ENCODE peak calls at places on chromosomes 6 and 20, in ten cellular contexts. One of them, this sample, is unnamed.
A peak's percentile ranks its signal among the peaks of the same experiment; 100 is the strongest.

GRCh38 chr6:69917834-69918233 is 51.5 kb downstream of the COL19A1 start:
- ATAC-seq in heart left ventricle: no peak
- ATAC-seq in body of pancreas: no peak
- ATAC-seq in upper lobe of left lung: no peak
- ATAC-seq in right lobe of liver: no peak
- ATAC-seq in HCT116: peak; percentile 67
- ATAC-seq in HepG2: no peak
- ATAC-seq in GM12878: peak; percentile 81
- ATAC-seq in A549: no peak
- ATAC-seq in K562: no peak
- ATAC-seq in this sample: no peak

GRCh38 chr6:122564230-122564629 is 46.0 kb upstream of the PKIB start:
- ATAC-seq in heart left ventricle: no peak
- ATAC-seq in body of pancreas: no peak
- ATAC-seq in upper lobe of left lung: no peak
- ATAC-seq in right lobe of liver: no peak
- ATAC-seq in HCT116: no peak
- ATAC-seq in HepG2: no peak
- ATAC-seq in GM12878: no peak
- ATAC-seq in A549: no peak
- ATAC-seq in K562: no peak
- ATAC-seq in this sample: no peak

GRCh38 chr6:91453479-91453878 is 866.6 kb upstream of the MAP3K7 start:
- ATAC-seq in heart left ventricle: no peak
- ATAC-seq in body of pancreas: no peak
- ATAC-seq in upper lobe of left lung: no peak
- ATAC-seq in right lobe of liver: no peak
- ATAC-seq in HCT116: no peak
- ATAC-seq in HepG2: no peak
- ATAC-seq in GM12878: no peak
- ATAC-seq in A549: no peak
- ATAC-seq in K562: no peak
- ATAC-seq in this sample: no peak

GRCh38 chr6:80197474-80197873 is 91.0 kb downstream of the BCKDHB start:
- ATAC-seq in heart left ventricle: peak; percentile 93
- ATAC-seq in body of pancreas: peak; percentile 66
- ATAC-seq in upper lobe of left lung: peak; percentile 84
- ATAC-seq in right lobe of liver: peak; percentile 96
- ATAC-seq in HCT116: no peak
- ATAC-seq in HepG2: no peak
- ATAC-seq in GM12878: no peak
- ATAC-seq in A549: no peak
- ATAC-seq in K562: no peak
- ATAC-seq in this sample: no peak

GRCh38 chr6:133804263-133804662 is 84.7 kb upstream of the TCF21 start:
- ATAC-seq in heart left ventricle: peak; percentile 64
- ATAC-seq in body of pancreas: no peak
- ATAC-seq in upper lobe of left lung: no peak
- ATAC-seq in right lobe of liver: no peak
- ATAC-seq in HCT116: no peak
- ATAC-seq in HepG2: no peak
- ATAC-seq in GM12878: no peak
- ATAC-seq in A549: no peak
- ATAC-seq in K562: no peak
- ATAC-seq in this sample: peak; percentile 78

GRCh38 chr20:13302647-13303425 is 81.8 kb downstream of the ISM1 start:
- ATAC-seq in heart left ventricle: no peak
- ATAC-seq in body of pancreas: no peak
- ATAC-seq in upper lobe of left lung: no peak
- ATAC-seq in right lobe of liver: peak; percentile 86
- ATAC-seq in HCT116: peak; percentile 99
- ATAC-seq in HepG2: peak; percentile 97
- ATAC-seq in GM12878: peak; percentile 99
- ATAC-seq in A549: peak; percentile 98
- ATAC-seq in K562: peak; percentile 81
- ATAC-seq in this sample: no peak

GRCh38 chr6:166405416-166405815 is 22.7 kb upstream of the MPC1 start:
- ATAC-seq in heart left ventricle: no peak
- ATAC-seq in body of pancreas: no peak
- ATAC-seq in upper lobe of left lung: no peak
- ATAC-seq in right lobe of liver: no peak
- ATAC-seq in HCT116: no peak
- ATAC-seq in HepG2: peak; percentile 1
- ATAC-seq in GM12878: no peak
- ATAC-seq in A549: no peak
- ATAC-seq in K562: no peak
- ATAC-seq in this sample: no peak

GRCh38 chr20:49324306-49324705 is 46.4 kb upstream of the ZNFX1 start:
- ATAC-seq in heart left ventricle: no peak
- ATAC-seq in body of pancreas: no peak
- ATAC-seq in upper lobe of left lung: no peak
- ATAC-seq in right lobe of liver: no peak
- ATAC-seq in HCT116: no peak
- ATAC-seq in HepG2: no peak
- ATAC-seq in GM12878: no peak
- ATAC-seq in A549: no peak
- ATAC-seq in K562: no peak
- ATAC-seq in this sample: no peak

GRCh38 chr20:17635846-17636245 is 46.2 kb downstream of the RRBP1 start:
- ATAC-seq in heart left ventricle: no peak
- ATAC-seq in body of pancreas: no peak
- ATAC-seq in upper lobe of left lung: no peak
- ATAC-seq in right lobe of liver: no peak
- ATAC-seq in HCT116: no peak
- ATAC-seq in HepG2: peak; percentile 2
- ATAC-seq in GM12878: no peak
- ATAC-seq in A549: no peak
- ATAC-seq in K562: no peak
- ATAC-seq in this sample: peak; percentile 41
- TF ChIP-seq POLR2A in heart left ventricle: no peak
- TF ChIP-seq POLR2A in body of pancreas: no peak
- TF ChIP-seq POLR2A in upper lobe of left lung: no peak
- TF ChIP-seq POLR2A in right lobe of liver: no peak
- TF ChIP-seq POLR2A in HCT116: no peak
- TF ChIP-seq POLR2A in HepG2: no peak
- TF ChIP-seq POLR2A in GM12878: no peak
- TF ChIP-seq POLR2A in A549: no peak
- TF ChIP-seq POLR2A in K562: no peak
- TF ChIP-seq POLR2A in this sample: no peak

DNA sequence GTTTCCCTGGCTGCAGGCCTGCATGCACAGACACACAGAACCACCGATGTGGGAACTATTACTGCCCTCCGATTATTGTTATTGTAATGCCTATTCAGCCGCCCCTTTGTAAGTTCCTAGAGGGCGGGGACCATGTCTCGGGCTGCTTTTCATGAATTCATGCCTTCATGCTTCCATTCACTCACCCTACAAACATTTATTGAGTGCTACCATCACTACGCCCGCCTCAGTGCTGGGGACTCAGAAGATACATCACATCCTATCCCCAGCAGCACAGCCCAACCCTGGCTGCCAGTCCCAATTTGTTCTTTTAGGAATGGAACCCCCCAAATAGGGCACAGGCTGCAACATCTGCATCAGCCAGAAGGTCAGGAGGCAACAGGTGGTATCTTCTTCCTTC is 75.9 kb downstream of the FOXA2 start:
- ATAC-seq in heart left ventricle: no peak
- ATAC-seq in body of pancreas: no peak
- ATAC-seq in upper lobe of left lung: no peak
- ATAC-seq in right lobe of liver: no peak
- ATAC-seq in HCT116: no peak
- ATAC-seq in HepG2: no peak
- ATAC-seq in GM12878: no peak
- ATAC-seq in A549: no peak
- ATAC-seq in K562: no peak
- ATAC-seq in this sample: no peak
- H3K4me1 ChIP-seq in heart left ventricle: no peaks in the 10 kb centered on the region
- H3K4me1 ChIP-seq in body of pancreas: peaks cover 30% of the 10 kb centered on the region
- H3K4me1 ChIP-seq in upper lobe of left lung: peaks cover 9% of the 10 kb centered on the region
- H3K4me1 ChIP-seq in right lobe of liver: peaks cover 37% of the 10 kb centered on the region
- H3K4me1 ChIP-seq in HCT116: no peaks in the 10 kb centered on the region
- H3K4me1 ChIP-seq in HepG2: peaks cover 88% of the 10 kb centered on the region
- H3K4me1 ChIP-seq in GM12878: no peaks in the 10 kb centered on the region
- H3K4me1 ChIP-seq in A549: peaks cover 20% of the 10 kb centered on the region
- H3K4me1 ChIP-seq in K562: peaks cover 10% of the 10 kb centered on the region
- H3K4me1 ChIP-seq in this sample: no peaks in the 10 kb centered on the region

DNA sequence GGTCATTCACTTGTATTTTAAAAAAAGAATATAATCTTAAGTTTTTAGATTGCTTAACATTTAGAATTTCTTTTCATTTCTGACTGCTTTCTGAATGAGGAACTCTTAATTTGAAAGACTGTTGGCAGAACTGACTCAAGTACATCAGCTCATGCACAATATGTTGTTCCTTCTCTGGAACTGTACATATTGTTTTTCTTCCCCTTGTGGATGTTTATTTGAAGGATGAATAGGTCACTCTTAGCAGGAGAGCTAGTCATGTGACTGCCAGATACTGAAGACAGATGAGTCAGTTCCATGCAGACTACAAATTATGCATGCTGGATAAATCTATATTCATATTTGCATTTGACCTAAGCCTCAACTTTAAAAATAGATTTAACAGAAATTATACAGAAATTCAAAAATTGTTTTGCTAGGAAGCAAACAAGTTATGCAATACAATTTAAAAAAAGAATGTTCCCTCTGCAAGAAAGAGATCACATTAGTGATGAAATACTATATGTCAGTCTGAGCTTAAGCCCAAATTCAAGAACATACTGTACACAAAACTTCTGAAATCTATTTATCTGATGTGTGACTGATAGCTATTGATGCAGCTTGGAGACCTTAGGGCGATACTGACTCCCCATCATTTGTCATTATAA is 1274.9 kb upstream of the GJE1 start:
- ATAC-seq in heart left ventricle: peak; percentile 91
- ATAC-seq in body of pancreas: peak; percentile 65
- ATAC-seq in upper lobe of left lung: peak; percentile 79
- ATAC-seq in right lobe of liver: peak; percentile 77
- ATAC-seq in HCT116: peak; percentile 64
- ATAC-seq in HepG2: no peak
- ATAC-seq in GM12878: no peak
- ATAC-seq in A549: peak; percentile 58
- ATAC-seq in K562: peak; percentile 68
- ATAC-seq in this sample: peak; percentile 87
- TF ChIP-seq CTCF in heart left ventricle: no peak
- TF ChIP-seq CTCF in body of pancreas: no peak
- TF ChIP-seq CTCF in upper lobe of left lung: no peak
- TF ChIP-seq CTCF in right lobe of liver: no peak
- TF ChIP-seq CTCF in HCT116: no peak
- TF ChIP-seq CTCF in HepG2: no peak
- TF ChIP-seq CTCF in GM12878: no peak
- TF ChIP-seq CTCF in A549: no peak
- TF ChIP-seq CTCF in K562: no peak
- TF ChIP-seq CTCF in this sample: no peak

GRCh38 chr20:58891076-58891685 is 38.7 kb downstream of the GNAS start:
- ATAC-seq in heart left ventricle: no peak
- ATAC-seq in body of pancreas: peak; percentile 57
- ATAC-seq in upper lobe of left lung: peak; percentile 6
- ATAC-seq in right lobe of liver: peak; percentile 59
- ATAC-seq in HCT116: peak; percentile 52
- ATAC-seq in HepG2: peak; percentile 26
- ATAC-seq in GM12878: peak; percentile 23
- ATAC-seq in A549: peak; percentile 55
- ATAC-seq in K562: peak; percentile 54
- ATAC-seq in this sample: peak; percentile 68
- TF ChIP-seq POLR2A in heart left ventricle: no peak
- TF ChIP-seq POLR2A in body of pancreas: peak; percentile 32
- TF ChIP-seq POLR2A in upper lobe of left lung: peak; percentile 75
- TF ChIP-seq POLR2A in right lobe of liver: peak; percentile 78
- TF ChIP-seq POLR2A in HCT116: peak; percentile 59
- TF ChIP-seq POLR2A in HepG2: peak; percentile 79
- TF ChIP-seq POLR2A in GM12878: peak; percentile 89
- TF ChIP-seq POLR2A in A549: peak; percentile 62
- TF ChIP-seq POLR2A in K562: no peak
- TF ChIP-seq POLR2A in this sample: peak; percentile 89

DNA sequence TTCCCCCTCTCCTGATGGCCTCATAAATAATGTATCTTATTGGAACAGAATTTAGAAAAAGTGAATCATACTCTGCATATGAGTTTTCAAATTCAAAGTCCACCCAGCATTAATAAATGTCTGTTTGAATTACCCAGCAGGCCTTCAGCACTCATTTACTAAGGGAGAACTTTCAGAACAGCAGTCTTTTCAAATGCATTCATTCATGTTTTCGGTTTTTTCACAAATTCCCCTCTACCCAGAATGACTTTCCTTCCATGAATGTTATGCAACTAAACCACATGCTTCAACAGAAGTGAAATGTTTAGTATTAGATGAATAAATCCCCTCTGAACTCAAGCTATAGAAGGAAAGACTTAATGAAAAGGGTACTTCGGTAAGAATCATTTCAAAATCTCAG is 92.4 kb downstream of the RTN4IP1 start:
- ATAC-seq in heart left ventricle: no peak
- ATAC-seq in body of pancreas: no peak
- ATAC-seq in upper lobe of left lung: no peak
- ATAC-seq in right lobe of liver: no peak
- ATAC-seq in HCT116: no peak
- ATAC-seq in HepG2: no peak
- ATAC-seq in GM12878: peak; percentile 24
- ATAC-seq in A549: no peak
- ATAC-seq in K562: no peak
- ATAC-seq in this sample: no peak
- H3K4me1 ChIP-seq in heart left ventricle: no peaks in the 10 kb centered on the region
- H3K4me1 ChIP-seq in body of pancreas: no peaks in the 10 kb centered on the region
- H3K4me1 ChIP-seq in upper lobe of left lung: no peaks in the 10 kb centered on the region
- H3K4me1 ChIP-seq in right lobe of liver: peaks cover 6% of the 10 kb centered on the region
- H3K4me1 ChIP-seq in HCT116: no peaks in the 10 kb centered on the region
- H3K4me1 ChIP-seq in HepG2: peaks cover 29% of the 10 kb centered on the region
- H3K4me1 ChIP-seq in GM12878: peaks cover 16% of the 10 kb centered on the region
- H3K4me1 ChIP-seq in A549: peaks cover 13% of the 10 kb centered on the region
- H3K4me1 ChIP-seq in K562: no peaks in the 10 kb centered on the region
- H3K4me1 ChIP-seq in this sample: no peaks in the 10 kb centered on the region

DNA sequence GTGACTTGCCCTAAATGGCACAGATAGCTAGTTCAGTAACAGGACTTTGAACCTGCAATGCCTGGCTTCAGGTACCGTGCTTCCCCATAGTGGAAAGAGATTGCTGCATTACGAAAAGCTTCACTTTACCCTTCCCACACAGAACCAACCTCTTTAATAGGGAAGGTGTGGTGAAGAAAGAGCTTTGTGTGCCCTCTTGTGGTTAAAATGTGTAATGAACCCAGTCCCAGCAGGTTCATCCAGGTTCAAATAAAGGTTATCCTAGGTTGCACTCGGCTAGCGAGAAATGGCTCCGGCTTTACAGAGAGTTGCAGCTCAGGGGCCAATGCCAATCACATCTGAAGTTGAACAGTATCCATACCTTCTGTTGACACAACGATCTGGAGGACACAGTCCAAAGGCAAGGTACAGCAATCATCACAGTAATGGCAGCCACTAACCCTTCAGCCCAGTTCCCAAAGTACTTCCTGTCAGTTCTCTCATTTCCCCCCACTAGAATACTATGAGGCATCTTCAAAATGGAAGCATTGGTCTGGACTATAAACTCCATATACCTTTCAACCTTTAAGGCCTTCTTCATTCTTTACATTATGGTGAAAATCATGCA is 3.0 kb downstream of the DEFB115 start:
- ATAC-seq in heart left ventricle: no peak
- ATAC-seq in body of pancreas: no peak
- ATAC-seq in upper lobe of left lung: no peak
- ATAC-seq in right lobe of liver: peak; percentile 81
- ATAC-seq in HCT116: peak; percentile 78
- ATAC-seq in HepG2: peak; percentile 97
- ATAC-seq in GM12878: no peak
- ATAC-seq in A549: peak; percentile 73
- ATAC-seq in K562: peak; percentile 88
- ATAC-seq in this sample: no peak
- TF ChIP-seq CTCF in heart left ventricle: no peak
- TF ChIP-seq CTCF in body of pancreas: no peak
- TF ChIP-seq CTCF in upper lobe of left lung: peak; percentile 17
- TF ChIP-seq CTCF in right lobe of liver: peak; percentile 58
- TF ChIP-seq CTCF in HCT116: peak; percentile 75
- TF ChIP-seq CTCF in HepG2: peak; percentile 84
- TF ChIP-seq CTCF in GM12878: peak; percentile 19
- TF ChIP-seq CTCF in A549: peak; percentile 25
- TF ChIP-seq CTCF in K562: peak; percentile 70
- TF ChIP-seq CTCF in this sample: no peak